ENCODE peak calls at places on chromosomes 2 and 18, in nine cellular contexts. R, G, S, Z, B, U, V, K and Y are unnamed samples.

GRCh38 chr2:142791335-142791734 is 86.1 kb upstream of the KYNU start:
- DNase-seq in B (no peak), S (no peak), V (no peak), R (no peak), Z (no peak), K (no peak), U (no peak), G (no peak), Y (no peak)

GRCh38 chr2:86201951-86202692 is 2.9 kb downstream of the MRPL35 start:
- DNase-seq in B (no peak), G (no peak), R (no peak), V (no peak), U (no peak), Z (no peak), K (no peak), S (no peak), Y (no peak)

GRCh38 chr2:45649457-45649854 is 2.0 kb upstream of the PRKCE start:
- DNase-seq in U (no peak), V (no peak), R (no peak), K (no peak), Z (no peak), S (peak), B (no peak), G (no peak), Y (no peak)

GRCh38 chr18:7624697-7625096 is 57.6 kb downstream of the PTPRM start:
- DNase-seq in R (no peak), G (no peak), Z (no peak), B (no peak), K (no peak), V (no peak), U (no peak), S (no peak), Y (no peak)

GRCh38 chr2:177651833-177652232 is 259.3 kb downstream of the AGPS start:
- DNase-seq in K (no peak), G (no peak), B (no peak), Z (no peak), R (no peak), U (peak), V (no peak), S (no peak), Y (no peak)

GRCh38 chr2:190467575-190468083 is 59.5 kb downstream of the MFSD6 start:
- DNase-seq in Z (no peak), U (no peak), K (peak), B (no peak), S (no peak), R (no peak), G (no peak), V (no peak), Y (no peak)

GRCh38 chr2:1068241-1068640 is 117.6 kb downstream of the SNTG2 start:
- DNase-seq in U (no peak), Z (no peak), S (no peak), R (no peak), G (no peak), V (no peak), B (no peak), K (no peak), Y (no peak)

GRCh38 chr2:189580267-189580661 is 322 bp downstream of the SLC40A1 start:
- DNase-seq in S (peak), Z (no peak), G (no peak), B (no peak), R (no peak), U (no peak), V (no peak), K (no peak), Y (no peak)

GRCh38 chr18:10234281-10234680 is 220.2 kb upstream of the APCDD1 start:
- DNase-seq in B (no peak), V (no peak), Z (no peak), R (no peak), K (no peak), G (no peak), S (no peak), U (no peak), Y (no peak)

GRCh38 chr2:109292377-109292776 is 163.4 kb downstream of the SH3RF3 start:
- DNase-seq in S (no peak), V (no peak), G (no peak), U (no peak), R (no peak), K (no peak), Z (no peak), B (no peak), Y (no peak)

GRCh38 chr2:85903849-85904248 is 15.1 kb upstream of the ST3GAL5 start:
- DNase-seq in B (no peak), K (no peak), U (no peak), S (no peak), R (no peak), Z (no peak), V (no peak), G (no peak), Y (no peak)

GRCh38 chr18:62566199-62566598 is 43.4 kb downstream of the ZCCHC2 start:
- DNase-seq in S (no peak), B (no peak), R (no peak), Z (peak), V (no peak), K (peak), G (no peak), U (no peak), Y (no peak)

GRCh38 chr18:44945847-44946490 is 265.3 kb downstream of the SETBP1 start:
- DNase-seq in B (peak), Z (no peak), U (no peak), R (no peak), S (no peak), K (peak), G (no peak), V (no peak), Y (no peak)

GRCh38 chr2:219426068-219426443 is 7.9 kb downstream of the DES start:
- DNase-seq in S (no peak), V (no peak), K (no peak), B (no peak), R (no peak), U (no peak), Z (no peak), G (no peak), Y (no peak)

GRCh38 chr2:216618785-216619184 is 14.4 kb upstream of the IGFBP2 start:
- DNase-seq in U (no peak), G (no peak), K (no peak), Z (no peak), R (no peak), S (no peak), V (no peak), B (no peak), Y (no peak)

GRCh38 chr2:173226899-173227692 is 127.6 kb upstream of the CDCA7 start:
- DNase-seq in Z (peak), G (no peak), V (no peak), K (peak), B (no peak), R (no peak), U (no peak), S (no peak), Y (no peak)

GRCh38 chr18:70998490-70998889 is 709.6 kb downstream of the SOCS6 start:
- DNase-seq in K (no peak), B (no peak), U (no peak), R (no peak), V (no peak), G (no peak), S (no peak), Z (peak), Y (no peak)

GRCh38 chr2:11248-11941 is 34.9 kb downstream of the FAM110C start:
- DNase-seq in Z (peak), R (peak), K (no peak), G (no peak), B (no peak), U (no peak), S (no peak), V (no peak), Y (peak)